ENCODE peak calls at places on chromosomes 2 and 18, in seven cellular contexts. Z is stimulated activated naive CD4-positive, alpha-beta T cell; K is T follicular helper cell; J is Right ventricle myocardium superior; B is WTC11; L is retinal pigment epithelial cell; G is activated CD4-positive, CD25-positive, alpha-beta regulatory T cell. T is an unnamed sample.

GRCh38 chr2:238744951-238745350 is 102.9 kb upstream of the TWIST2 start:
- DNase-seq in Z (no peak), K (no peak), J (no peak), B (no peak), L (no peak), G (no peak), T (no peak)

GRCh38 chr2:239666855-239667376 is 266.1 kb upstream of the HDAC4 start:
- DNase-seq in Z (no peak), K (no peak), J (no peak), B (no peak), L (no peak), G (no peak), T (no peak)

GRCh38 chr2:186588940-186589732 is 720 bp upstream of the ITGAV start:
- DNase-seq in Z (no peak), K (no peak), J (no peak), B (no peak), L (no peak), G (no peak), T (no peak)

GRCh38 chr2:200585340-200585729 is 479 bp upstream of the AOX1 start:
- DNase-seq in Z (no peak), K (no peak), J (no peak), B (no peak), L (no peak), G (no peak), T (no peak)

GRCh38 chr2:120607996-120608395 is 127.7 kb upstream of the GLI2 start:
- DNase-seq in Z (no peak), K (no peak), J (peak; percentile 22), B (no peak), L (no peak), G (no peak), T (no peak)

GRCh38 chr2:130759906-130760753 is 4.8 kb downstream of the AMER3 start:
- DNase-seq in Z (no peak), K (no peak), J (no peak), B (no peak), L (no peak), G (no peak), T (no peak)

GRCh38 chr2:11697103-11697871 is 27.3 kb upstream of the NTSR2 start:
- DNase-seq in Z (no peak), K (no peak), J (peak; percentile 70), B (no peak), L (peak; percentile 59), G (no peak), T (peak; percentile 68)

GRCh38 chr18:64244571-64244970 is 95.7 kb upstream of the LINC00305 start:
- DNase-seq in Z (no peak), K (no peak), J (no peak), B (peak; percentile 14), L (no peak), G (no peak), T (peak; percentile 3)

GRCh38 chr2:231765496-231765929 is 15.6 kb downstream of the PDE6D start:
- DNase-seq in Z (no peak), K (no peak), J (no peak), B (no peak), L (no peak), G (no peak), T (no peak)

GRCh38 chr2:164992818-164993217 is 37.5 kb upstream of the SLC38A11 start:
- DNase-seq in Z (peak; percentile 23), K (peak; percentile 13), J (no peak), B (peak; percentile 38), L (peak; percentile 76), G (no peak), T (no peak)

GRCh38 chr2:241811209-241811951 is 2.4 kb downstream of the NEU4 start:
- DNase-seq in Z (no peak), K (no peak), J (peak; percentile 85), B (no peak), L (no peak), G (no peak), T (no peak)

GRCh38 chr18:47172476-47172875 is 3.7 kb downstream of the IER3IP1 start:
- DNase-seq in Z (no peak), K (no peak), J (no peak), B (no peak), L (no peak), G (no peak), T (no peak)

GRCh38 chr2:740446-741293 is 63.5 kb upstream of the TMEM18 start:
- DNase-seq in Z (no peak), K (peak; percentile 20), J (peak; percentile 75), B (peak; percentile 98), L (peak; percentile 60), G (peak; percentile 44), T (peak; percentile 84)

GRCh38 chr2:167264380-167264779 is 376.1 kb downstream of the XIRP2 start:
- DNase-seq in Z (no peak), K (no peak), J (no peak), B (peak; percentile 43), L (no peak), G (no peak), T (no peak)

GRCh38 chr18:33744032-33744697 is 166.1 kb downstream of the ASXL3 start:
- DNase-seq in Z (no peak), K (no peak), J (peak; percentile 23), B (no peak), L (no peak), G (no peak), T (no peak)

GRCh38 chr2:65625982-65626381 is 193.6 kb upstream of the SPRED2 start:
- DNase-seq in Z (no peak), K (no peak), J (no peak), B (no peak), L (no peak), G (no peak), T (no peak)

GRCh38 chr2:232532406-232532805 is 6.4 kb downstream of the CHRND start:
- DNase-seq in Z (no peak), K (no peak), J (peak; percentile 55), B (no peak), L (no peak), G (no peak), T (no peak)

GRCh38 chr2:216501854-216502253 is 3.2 kb downstream of the RPL37A start:
- DNase-seq in Z (no peak), K (no peak), J (no peak), B (no peak), L (no peak), G (no peak), T (no peak)

GRCh38 chr2:217890445-217890844 is 112.3 kb downstream of the TNS1 start:
- DNase-seq in Z (no peak), K (no peak), J (peak; percentile 67), B (no peak), L (no peak), G (no peak), T (peak; percentile 33)

GRCh38 chr2:105796131-105796638 is 51.5 kb downstream of the NCK2 start:
- DNase-seq in Z (no peak), K (no peak), J (no peak), B (no peak), L (no peak), G (no peak), T (no peak)

GRCh38 chr2:1140389-1141003 is 189.8 kb downstream of the SNTG2 start:
- DNase-seq in Z (peak; percentile 21), K (peak; percentile 20), J (no peak), B (peak; percentile 84), L (no peak), G (no peak), T (peak; percentile 22)

GRCh38 chr2:75337619-75338018 is 138.3 kb upstream of the TACR1 start:
- DNase-seq in Z (no peak), K (no peak), J (no peak), B (no peak), L (no peak), G (no peak), T (no peak)

GRCh38 chr2:190545756-190546385 is 11.3 kb upstream of the NEMP2 start:
- DNase-seq in Z (no peak), K (no peak), J (no peak), B (no peak), L (no peak), G (no peak), T (no peak)

GRCh38 chr2:223870840-223871618 is 33.6 kb upstream of the AP1S3 start:
- DNase-seq in Z (no peak), K (no peak), J (no peak), B (no peak), L (no peak), G (no peak), T (no peak)

GRCh38 chr2:238263204-238264071 is 23.6 kb upstream of the HES6 start:
- DNase-seq in Z (peak; percentile 35), K (peak; percentile 58), J (peak; percentile 95), B (peak; percentile 91), L (peak; percentile 60), G (peak; percentile 57), T (peak; percentile 87)

GRCh38 chr18:3075491-3075890 is 62.5 kb upstream of the LPIN2 start:
- DNase-seq in Z (no peak), K (no peak), J (no peak), B (no peak), L (peak; percentile 65), G (no peak), T (no peak)

GRCh38 chr2:120460511-120460910 is 114.6 kb downstream of the INHBB start:
- DNase-seq in Z (no peak), K (no peak), J (no peak), B (no peak), L (no peak), G (no peak), T (no peak)

GRCh38 chr18:79859314-79859713 is 61.6 kb downstream of the KCNG2 start:
- DNase-seq in Z (no peak), K (no peak), J (no peak), B (no peak), L (no peak), G (no peak), T (no peak)

GRCh38 chr2:127174176-127174575 is 45.9 kb downstream of the CYP27C1 start:
- DNase-seq in Z (no peak), K (no peak), J (no peak), B (peak; percentile 43), L (no peak), G (no peak), T (peak; percentile 28)

GRCh38 chr18:48539406-48540328 is 836 bp downstream of the CTIF start:
- DNase-seq in Z (no peak), K (peak; percentile 9), J (peak; percentile 59), B (peak; percentile 53), L (no peak), G (no peak), T (peak; percentile 39)

GRCh38 chr2:116948258-116948657 is 866.2 kb upstream of the DDX18 start:
- DNase-seq in Z (no peak), K (no peak), J (no peak), B (no peak), L (no peak), G (no peak), T (no peak)

GRCh38 chr2:201407265-201407664 is 44.0 kb downstream of the TRAK2 start:
- DNase-seq in Z (no peak), K (no peak), J (no peak), B (no peak), L (no peak), G (no peak), T (peak; percentile 12)

GRCh38 chr2:101113441-101114267 is 37.5 kb downstream of the TBC1D8 start:
- DNase-seq in Z (no peak), K (no peak), J (no peak), B (peak; percentile 30), L (no peak), G (no peak), T (peak; percentile 96)

GRCh38 chr2:240836781-240837467 is 16.9 kb upstream of the KIF1A start:
- DNase-seq in Z (no peak), K (no peak), J (peak; percentile 76), B (no peak), L (no peak), G (no peak), T (no peak)

GRCh38 chr18:31275722-31276463 is 42.1 kb upstream of the DSG1 start:
- DNase-seq in Z (no peak), K (no peak), J (no peak), B (no peak), L (no peak), G (no peak), T (peak; percentile 35)

GRCh38 chr2:188898261-188898660 is 75.9 kb upstream of the COL3A1 start:
- DNase-seq in Z (no peak), K (no peak), J (no peak), B (no peak), L (no peak), G (no peak), T (no peak)

GRCh38 chr2:25131567-25132295 is 36.6 kb downstream of the POMC start:
- DNase-seq in Z (no peak), K (no peak), J (no peak), B (peak; percentile 47), L (no peak), G (no peak), T (no peak)

GRCh38 chr2:132618734-132619133 is 51.3 kb downstream of the LYPD1 start:
- DNase-seq in Z (no peak), K (no peak), J (no peak), B (no peak), L (no peak), G (no peak), T (no peak)